ENCODE peak calls at places on chromosome 17, in ten cellular contexts. Z is HCT116, K is dorsolateral prefrontal cortex, I is fibroblast of the aortic adventitia, M is thoracic aorta, D is PC-3, N is GM23248, F is heart right ventricle, B is GM23338, U is mucosa of descending colon. Q is an unnamed sample.

GRCh38 chr17:36901506-36901905 is 35.8 kb upstream of the LHX1 start:
- DNase-seq in F (no peak), N (peak), D (no peak), K (no peak), B (peak), U (no peak), M (no peak), Z (no peak), I (peak), Q (no peak)

GRCh38 chr17:27550291-27550930 is 80.6 kb upstream of the LGALS9 start:
- DNase-seq in F (no peak), B (no peak), D (no peak), K (no peak), I (no peak), Z (no peak), U (no peak), N (no peak), M (no peak), Q (no peak)

GRCh38 chr17:50893183-50893993 is 27.2 kb upstream of the TOB1 start:
- DNase-seq in F (no peak), N (peak), K (peak), D (peak), Z (peak), B (no peak), I (no peak), M (no peak), U (no peak), Q (no peak)

GRCh38 chr17:10114931-10115535 is 83.4 kb downstream of the GAS7 start:
- DNase-seq in D (peak), K (peak), B (no peak), U (peak), M (peak), Z (no peak), N (peak), I (peak), F (peak), Q (peak)

GRCh38 chr17:8905256-8905778 is 37.8 kb upstream of the PIK3R6 start:
- DNase-seq in I (no peak), B (no peak), M (no peak), N (no peak), D (no peak), Z (no peak), K (no peak), U (no peak), F (no peak), Q (no peak)

GRCh38 chr17:17102176-17102575 is 59.9 kb downstream of the MPRIP start:
- DNase-seq in N (no peak), K (no peak), M (no peak), U (no peak), F (no peak), I (no peak), Z (no peak), D (no peak), B (no peak), Q (no peak)

GRCh38 chr17:9432121-9432866 is 143.3 kb downstream of the STX8 start:
- DNase-seq in B (no peak), U (no peak), F (no peak), N (peak), I (no peak), D (no peak), K (no peak), M (no peak), Z (no peak), Q (no peak)

GRCh38 chr17:68346448-68346847 is 55.2 kb downstream of the ARSG start:
- DNase-seq in B (no peak), K (no peak), M (no peak), U (peak), Z (no peak), F (no peak), N (no peak), D (no peak), I (no peak), Q (no peak)

GRCh38 chr17:76735586-76736348 is 1.4 kb downstream of the SRSF2 start:
- DNase-seq in U (no peak), K (no peak), B (no peak), N (peak), F (no peak), I (no peak), M (no peak), Z (no peak), D (no peak), Q (no peak)

GRCh38 chr17:61338000-61338864 is 61.4 kb upstream of the TBX2 start:
- DNase-seq in I (peak), D (peak), U (no peak), K (peak), B (no peak), M (no peak), N (peak), F (no peak), Z (peak), Q (no peak)

GRCh38 chr17:77831497-77832179 is 126.9 kb upstream of the TNRC6C start:
- DNase-seq in U (no peak), I (peak), M (no peak), K (peak), D (peak), Z (no peak), B (no peak), N (peak), F (no peak), Q (no peak)

GRCh38 chr17:73697872-73698271 is 53.6 kb upstream of the SDK2 start:
- DNase-seq in M (no peak), I (no peak), Z (no peak), K (no peak), F (no peak), N (no peak), B (peak), U (peak), D (no peak), Q (no peak)

GRCh38 chr17:14310584-14310983 is 9.7 kb downstream of the HS3ST3B1 start:
- DNase-seq in U (no peak), D (no peak), K (no peak), M (no peak), Z (no peak), I (no peak), N (peak), B (no peak), F (peak), Q (no peak)

GRCh38 chr17:45262516-45263476 is 902 bp upstream of the SPATA32 start:
- DNase-seq in M (no peak), D (peak), B (no peak), F (no peak), K (no peak), I (no peak), Z (no peak), N (peak), U (no peak), Q (no peak)

GRCh38 chr17:79803421-79803996 is 6.6 kb upstream of the CBX8 start:
- DNase-seq in Z (no peak), I (no peak), D (no peak), U (no peak), K (no peak), B (peak), F (no peak), N (no peak), M (no peak), Q (no peak)

GRCh38 chr17:76442341-76443338 is 10.3 kb downstream of the UBE2O start:
- DNase-seq in N (no peak), M (no peak), U (no peak), B (no peak), Z (no peak), D (peak), I (peak), K (no peak), F (no peak), Q (no peak)

GRCh38 chr17:4502466-4503154 is 3.9 kb downstream of the SPNS2 start:
- DNase-seq in I (no peak), B (no peak), N (no peak), D (no peak), Z (no peak), K (no peak), U (no peak), F (no peak), M (no peak), Q (no peak)

GRCh38 chr17:77437017-77437416 is 296.2 kb downstream of the SEC14L1 start:
- DNase-seq in F (peak), M (no peak), I (peak), U (no peak), N (peak), D (peak), K (no peak), B (no peak), Z (no peak), Q (no peak)

GRCh38 chr17:63783522-63783921 is 9.6 kb downstream of the DDX42 start:
- DNase-seq in Z (no peak), M (no peak), K (no peak), B (no peak), D (no peak), I (no peak), F (no peak), U (no peak), N (no peak), Q (no peak)

DNA sequence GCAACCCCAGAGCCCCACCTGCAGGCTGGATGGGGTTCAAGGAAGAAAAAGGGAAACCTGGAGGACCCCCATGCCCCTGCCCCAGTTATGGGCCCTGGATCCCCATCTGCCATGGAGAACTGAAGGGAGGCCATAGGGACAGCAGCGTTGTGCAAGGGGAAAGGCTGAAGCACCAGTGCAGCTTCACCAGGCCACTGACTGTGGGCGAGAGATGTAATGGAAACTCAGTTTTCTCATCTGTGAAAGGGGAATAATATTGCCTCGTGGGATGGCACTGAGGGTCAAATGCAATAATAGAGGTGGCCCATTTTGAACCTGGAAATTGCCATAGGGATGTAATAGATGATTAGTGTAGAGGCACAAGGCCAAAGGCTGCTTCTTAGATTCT is 9.9 kb upstream of the TSPOAP1 start:
- DNase-seq in D (no peak), N (no peak), B (no peak), U (no peak), I (no peak), K (no peak), Z (no peak), F (no peak), M (no peak), Q (no peak)
- H3K4me3 ChIP-seq in D (no peak), N (no peak), B (peak), U (no peak), I (no peak), K (no peak), Z (no peak), F (peak), M (peak), Q (no peak)

DNA sequence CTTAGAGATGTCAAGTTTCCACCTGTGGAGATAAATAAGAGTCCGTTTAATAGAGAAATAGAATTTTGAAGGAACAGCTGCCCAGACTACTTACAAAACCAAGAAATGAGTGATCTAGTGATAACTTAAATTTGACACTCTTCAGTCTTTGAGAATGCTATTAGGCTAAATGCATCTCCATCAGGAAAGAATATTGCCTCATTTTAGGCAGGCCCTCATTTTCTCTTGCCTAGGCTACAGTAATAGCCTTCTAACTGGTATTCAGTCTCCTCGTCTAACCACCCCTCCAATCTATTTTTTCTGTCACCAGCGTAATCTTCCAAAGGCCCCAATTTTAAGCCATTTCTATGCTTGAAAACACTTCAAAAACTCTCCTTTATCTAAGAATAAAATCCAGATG is 537.8 kb upstream of the CA10 start:
- DNase-seq in Z (no peak), U (no peak), I (no peak), B (no peak), N (no peak), M (no peak), K (no peak), D (no peak), F (no peak), Q (no peak)
- H3K4me3 ChIP-seq in Z (no peak), U (no peak), I (no peak), B (no peak), N (no peak), M (no peak), K (no peak), D (no peak), F (no peak), Q (no peak)

GRCh38 chr17:1107083-1107776 is 72.6 kb downstream of the ABR start:
- DNase-seq in D (no peak), M (no peak), U (no peak), K (no peak), N (no peak), B (no peak), Z (no peak), F (no peak), I (no peak), Q (no peak)
- H3K4me3 ChIP-seq in D (peak), M (peak), U (no peak), K (peak), N (peak), B (no peak), Z (no peak), F (peak), I (peak), Q (no peak)

DNA sequence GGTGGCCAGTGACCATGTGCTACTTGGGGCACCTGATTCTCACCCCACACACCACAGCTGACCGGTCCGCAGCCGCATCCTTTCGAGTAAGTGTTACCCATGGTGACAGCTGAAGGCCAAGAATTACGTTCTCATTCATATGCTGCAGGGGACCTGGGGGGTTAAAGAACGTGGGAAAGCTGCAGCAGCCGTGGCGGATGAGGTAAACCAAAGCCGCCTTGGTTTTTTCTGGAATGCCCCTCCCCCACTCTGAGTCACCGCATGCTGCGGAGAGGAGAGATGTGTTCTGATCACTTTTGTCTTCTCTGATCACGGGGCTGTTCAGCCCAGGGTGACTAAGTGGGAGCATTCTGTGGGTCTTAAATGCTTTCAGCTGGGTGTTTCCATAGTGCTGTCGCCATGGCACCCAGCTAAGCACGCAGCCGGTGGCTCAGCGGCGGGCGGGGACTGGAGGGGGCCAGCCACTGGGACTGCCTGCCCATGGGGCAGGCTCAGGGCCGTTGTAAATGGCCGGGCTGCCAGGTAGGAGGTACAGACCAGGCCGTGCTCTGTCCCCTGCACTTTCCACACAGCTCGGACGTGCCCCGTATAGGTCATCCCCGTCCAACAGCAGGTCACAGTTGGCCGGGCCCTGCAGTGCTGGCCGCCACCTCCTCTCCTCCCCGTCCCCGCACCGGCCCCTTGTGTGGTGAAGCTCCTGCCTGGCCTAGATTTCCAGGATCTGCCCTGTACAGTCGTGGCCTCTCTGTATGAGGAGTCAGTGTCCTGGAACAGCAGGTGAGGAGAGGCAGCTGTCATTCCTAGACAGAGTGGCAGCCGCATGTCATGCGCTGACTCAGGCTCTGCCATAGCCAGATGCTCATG is 60.0 kb downstream of the BAIAP2 start:
- DNase-seq in N (peak), M (peak), F (peak), K (peak), D (peak), I (peak), Z (peak), U (peak), B (peak), Q (no peak)
- H3K4me3 ChIP-seq in N (peak), M (peak), F (no peak), K (no peak), D (peak), I (no peak), Z (peak), U (no peak), B (no peak), Q (no peak)

Q was measured in testis.